ENCODE peak calls at places on chromosomes 16 and 17, in five cellular contexts. D, N, R, F and X are unnamed samples.
A peak's percentile ranks its signal among the peaks of the same experiment; 100 is the strongest.

GRCh38 chr17:17768415-17769088 is 68.2 kb downstream of the SREBF1 start:
- DNase-seq in R (no peak), N (no peak), D (no peak), F (no peak), X (no peak)

GRCh38 chr16:14658063-14658462 is 25.3 kb downstream of the BFAR start:
- DNase-seq in F (no peak), N (no peak), D (no peak), R (no peak), X (no peak)

GRCh38 chr17:47862621-47863440 is 11.9 kb upstream of the SP6 start:
- DNase-seq in R (peak; percentile 50), F (no peak), N (no peak), D (no peak), X (peak; percentile 16)

GRCh38 chr16:78822509-78822908 is 723.1 kb downstream of the WWOX start:
- DNase-seq in D (no peak), N (no peak), F (no peak), R (no peak), X (no peak)

GRCh38 chr17:6853764-6854442 is 22.4 kb upstream of the TEKT1 start:
- DNase-seq in F (no peak), N (no peak), R (no peak), D (peak; percentile 70), X (no peak)

GRCh38 chr16:56736476-56736875 is 6.5 kb downstream of the NUP93 start:
- DNase-seq in D (no peak), R (no peak), F (no peak), N (no peak), X (no peak)

GRCh38 chr17:51630101-51630671 is 369.8 kb downstream of the UTP18 start:
- DNase-seq in R (no peak), F (no peak), N (no peak), D (no peak), X (no peak)

GRCh38 chr17:42087736-42088705 is 10.3 kb downstream of the ZNF385C start:
- DNase-seq in R (no peak), D (no peak), N (no peak), F (no peak), X (no peak)

GRCh38 chr17:8581002-8581658 is 49.4 kb downstream of the MYH10 start:
- DNase-seq in R (no peak), N (no peak), F (no peak), D (no peak), X (no peak)

GRCh38 chr16:31664683-31665482 is 137.2 kb downstream of the AHSP start:
- DNase-seq in F (no peak), D (no peak), N (no peak), R (peak; percentile 9), X (no peak)

GRCh38 chr17:3890082-3890892 is 2.6 kb downstream of the CAMKK1 start:
- DNase-seq in N (peak; percentile 96), F (peak; percentile 54), R (peak; percentile 84), D (peak; percentile 80), X (peak; percentile 62)

GRCh38 chr17:73304971-73305786 is 6.6 kb downstream of the CDC42EP4 start:
- DNase-seq in R (no peak), D (peak; percentile 85), F (peak; percentile 51), N (peak; percentile 90), X (no peak)

GRCh38 chr16:85308585-85309540 is 196.6 kb upstream of the CIBAR2 start:
- DNase-seq in D (no peak), N (no peak), R (no peak), F (no peak), X (no peak)

GRCh38 chr16:63337264-63337663 is 1301.0 kb upstream of the CDH8 start:
- DNase-seq in D (no peak), R (no peak), N (no peak), F (peak; percentile 3), X (no peak)

GRCh38 chr16:86529160-86529559 is 18.8 kb downstream of the FOXF1 start:
- DNase-seq in F (no peak), N (no peak), R (no peak), D (no peak), X (no peak)

GRCh38 chr17:17822189-17822978 is 14.4 kb downstream of the SREBF1 start:
- DNase-seq in F (no peak), D (no peak), N (no peak), R (no peak), X (peak; percentile 75)

GRCh38 chr16:82756283-82756599 is 129.5 kb downstream of the CDH13 start:
- DNase-seq in D (no peak), R (no peak), F (no peak), N (no peak), X (no peak)

GRCh38 chr17:80441598-80442304 is 26.8 kb downstream of the ENDOV start:
- DNase-seq in N (no peak), F (no peak), D (no peak), R (no peak), X (no peak)

GRCh38 chr16:68345958-68346635 is 35.3 kb downstream of the PRMT7 start:
- DNase-seq in F (no peak), D (no peak), R (no peak), N (no peak), X (no peak)

GRCh38 chr17:58414596-58414997 is 2.7 kb downstream of the RNF43 start:
- DNase-seq in D (no peak), N (no peak), R (no peak), F (no peak), X (no peak)

GRCh38 chr17:79022507-79022991 is 1.4 kb upstream of the C1QTNF1 start:
- DNase-seq in F (no peak), R (no peak), D (no peak), N (peak; percentile 95), X (no peak)

GRCh38 chr17:57442914-57443571 is 186.7 kb downstream of the MSI2 start:
- DNase-seq in D (no peak), F (no peak), N (no peak), R (no peak), X (no peak)

GRCh38 chr17:9473716-9474115 is 101.9 kb downstream of the STX8 start:
- DNase-seq in N (no peak), R (no peak), F (no peak), D (no peak), X (no peak)

GRCh38 chr16:78310990-78311561 is 211.6 kb downstream of the WWOX start:
- DNase-seq in R (no peak), D (no peak), F (peak; percentile 54), N (no peak), X (no peak)

DNA sequence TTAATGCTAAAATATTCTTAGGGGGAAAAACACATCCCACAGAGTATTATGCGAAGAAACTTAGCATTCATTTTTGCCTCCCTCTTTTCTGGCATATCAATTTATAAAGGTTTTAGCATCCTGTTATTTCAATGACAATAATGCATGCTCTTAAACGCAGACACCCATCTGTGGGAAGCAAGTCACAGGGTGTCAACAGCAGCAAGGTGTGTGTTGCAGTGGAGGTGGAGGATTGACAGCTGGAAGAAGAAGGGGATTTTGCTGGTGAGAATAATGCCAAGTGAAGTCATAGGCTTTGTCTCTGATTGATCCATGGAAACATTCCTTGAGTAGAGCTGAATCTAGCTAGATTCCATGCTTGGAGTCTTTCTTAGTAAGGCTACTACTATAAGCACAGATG is 498.1 kb downstream of the NPIPA7 start:
- DNase-seq in F (no peak), D (no peak), R (no peak), N (no peak), X (no peak)
- TF ChIP-seq CTCF in F (no peak), D (no peak), R (no peak), N (no peak), X (no peak)

GRCh38 chr16:7086842-7087616 is 245.6 kb upstream of the RBFOX1 start:
- DNase-seq in R (no peak), F (peak; percentile 69), N (no peak), D (peak; percentile 78), X (no peak)
- TF ChIP-seq CTCF in R (no peak), F (peak; percentile 57), N (no peak), D (peak; percentile 59), X (no peak)

DNA sequence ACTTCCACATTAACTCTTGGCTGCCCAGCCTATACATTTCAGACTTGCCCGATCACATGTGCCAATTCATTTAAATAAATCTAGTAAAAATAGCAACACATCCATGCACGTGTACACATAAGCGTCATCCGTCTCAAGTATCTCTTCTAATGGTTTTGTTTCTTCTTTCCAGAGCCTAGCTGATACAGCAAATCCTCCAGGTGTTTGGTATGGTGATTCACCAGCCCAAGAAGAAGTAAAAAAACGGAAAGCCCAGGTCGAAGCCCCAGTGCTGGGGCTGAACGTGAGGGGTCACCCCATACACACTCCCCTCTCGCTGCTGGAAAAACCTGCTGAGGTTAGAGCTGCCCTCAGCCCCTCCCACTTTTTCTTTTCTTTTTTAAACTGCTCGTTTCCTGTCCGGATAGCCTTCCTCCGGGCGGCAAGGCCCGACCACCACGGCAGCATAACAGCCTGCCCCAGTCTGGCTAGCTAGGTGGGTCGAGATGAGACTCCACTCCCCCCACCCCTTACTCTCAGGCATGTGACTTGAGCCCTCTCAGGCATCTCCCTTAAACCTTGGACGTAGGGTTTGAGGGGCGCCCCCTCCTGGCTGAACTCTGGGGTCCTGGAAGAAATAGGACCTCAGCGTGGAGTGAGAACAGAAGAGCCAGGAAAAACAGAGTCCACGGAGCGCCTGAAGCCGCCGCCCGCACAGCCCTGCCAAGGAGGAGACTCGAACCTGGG is 13.9 kb upstream of the OR1F1 start:
- DNase-seq in D (no peak), F (peak; percentile 74), N (no peak), R (no peak), X (no peak)
- TF ChIP-seq CTCF in D (peak; percentile 35), F (peak; percentile 47), N (no peak), R (peak; percentile 37), X (peak; percentile 30)

GRCh38 chr16:27268376-27269299 is at the start of gene NSMCE1:
- DNase-seq in F (peak; percentile 81), R (peak; percentile 74), N (peak; percentile 97), D (peak; percentile 96), X (peak; percentile 89)
- TF ChIP-seq CTCF in F (no peak), R (peak; percentile 42), N (no peak), D (no peak), X (peak; percentile 23)

GRCh38 chr17:39058524-39058923 is 91.3 kb upstream of the FBXO47 start:
- DNase-seq in D (no peak), F (no peak), N (no peak), R (no peak), X (no peak)

GRCh38 chr17:39051001-39051605 is 83.9 kb upstream of the FBXO47 start:
- DNase-seq in R (no peak), F (no peak), D (no peak), N (peak; percentile 47), X (no peak)

GRCh38 chr17:39057807-39058206 is 90.6 kb upstream of the FBXO47 start:
- DNase-seq in F (no peak), R (no peak), N (no peak), D (no peak), X (no peak)

DNA sequence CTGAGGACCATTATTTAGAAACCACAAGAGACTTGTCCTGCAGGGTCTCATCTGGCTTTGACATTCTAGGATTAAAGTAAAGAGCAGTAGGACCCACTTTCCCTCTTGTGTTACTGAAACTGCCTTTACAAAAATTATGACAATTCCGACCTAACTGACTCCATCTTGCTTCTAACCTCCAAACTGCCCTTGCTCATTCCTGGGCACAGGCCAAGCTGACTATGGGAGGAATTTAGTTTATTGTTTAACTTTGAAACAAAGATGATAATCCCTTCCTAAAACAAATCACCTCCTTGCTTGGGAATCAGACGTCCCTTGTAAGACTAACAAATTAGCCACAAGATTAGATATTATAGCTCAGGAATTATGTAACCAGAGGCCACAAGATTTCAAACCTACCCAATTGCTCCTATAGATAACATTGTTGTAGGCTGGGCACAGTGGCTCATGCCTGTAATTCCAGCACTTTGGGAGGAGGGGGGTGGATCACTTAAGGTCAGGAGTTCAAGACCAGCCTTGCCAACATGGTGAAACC is 87.0 kb upstream of the FBXO47 start:
- DNase-seq in F (no peak), N (no peak), D (no peak), R (no peak), X (no peak)
- TF ChIP-seq CTCF in F (no peak), N (no peak), D (no peak), R (no peak), X (no peak)

GRCh38 chr17:1002412-1002753 is 5.5 kb downstream of the TIMM22 start:
- DNase-seq in N (peak; percentile 77), D (no peak), F (no peak), R (no peak), X (no peak)
- TF ChIP-seq CTCF in N (no peak), D (no peak), F (no peak), R (no peak), X (no peak)